ENCODE peak calls at places on chromosomes 11 and 22, in nine cellular contexts. D, Y, A, S, V, B, O, W and J are unnamed samples.

GRCh38 chr11:22703040-22703439 is 36.6 kb downstream of the GAS2 start:
- DNase-seq in D (no peak), Y (no peak), A (peak), S (peak), V (no peak), B (peak), O (peak), W (peak), J (no peak)

GRCh38 chr11:13055200-13055599 is 46.1 kb downstream of the RASSF10 start:
- DNase-seq in D (no peak), Y (no peak), A (no peak), S (no peak), V (no peak), B (no peak), O (no peak), W (no peak), J (no peak)

GRCh38 chr11:128667873-128668272 is 26.0 kb upstream of the FLI1 start:
- DNase-seq in D (no peak), Y (no peak), A (no peak), S (no peak), V (no peak), B (no peak), O (no peak), W (peak), J (no peak)

GRCh38 chr11:30370164-30370563 is 47.3 kb downstream of the ARL14EP start:
- DNase-seq in D (no peak), Y (no peak), A (no peak), S (no peak), V (no peak), B (no peak), O (no peak), W (no peak), J (no peak)

GRCh38 chr11:9053631-9054030 is 37.8 kb downstream of the SCUBE2 start:
- DNase-seq in D (no peak), Y (peak), A (peak), S (no peak), V (no peak), B (no peak), O (peak), W (peak), J (no peak)

GRCh38 chr22:39174498-39175120 is 22.1 kb upstream of the CBX7 start:
- DNase-seq in D (no peak), Y (peak), A (peak), S (peak), V (peak), B (no peak), O (peak), W (peak), J (no peak)

GRCh38 chr11:40337118-40337517 is 1122.3 kb downstream of the LRRC4C start:
- DNase-seq in D (no peak), Y (no peak), A (peak), S (peak), V (no peak), B (no peak), O (peak), W (peak), J (no peak)

GRCh38 chr22:46008291-46008690 is 31.3 kb upstream of the WNT7B start:
- DNase-seq in D (no peak), Y (no peak), A (no peak), S (no peak), V (no peak), B (no peak), O (peak), W (peak), J (no peak)

GRCh38 chr22:36573815-36574350 is 44.9 kb upstream of the EIF3D start:
- DNase-seq in D (no peak), Y (no peak), A (no peak), S (no peak), V (no peak), B (no peak), O (no peak), W (no peak), J (no peak)

GRCh38 chr22:42842658-42843370 is 14.3 kb downstream of the ARFGAP3 start:
- DNase-seq in D (no peak), Y (no peak), A (no peak), S (no peak), V (no peak), B (no peak), O (no peak), W (peak), J (no peak)

GRCh38 chr11:61903845-61904244 is 12.5 kb upstream of the FADS3 start:
- DNase-seq in D (no peak), Y (no peak), A (no peak), S (no peak), V (no peak), B (no peak), O (no peak), W (no peak), J (no peak)

GRCh38 chr22:22714600-22715361 is 70.4 kb downstream of the GGTLC2 start:
- DNase-seq in D (no peak), Y (no peak), A (no peak), S (no peak), V (no peak), B (no peak), O (no peak), W (no peak), J (no peak)

GRCh38 chr11:122664188-122664587 is 8.7 kb downstream of the UBASH3B start:
- DNase-seq in D (no peak), Y (no peak), A (no peak), S (no peak), V (no peak), B (no peak), O (no peak), W (peak), J (no peak)

GRCh38 chr11:101129203-101129943 is at the start of gene PGR:
- DNase-seq in D (no peak), Y (no peak), A (no peak), S (no peak), V (no peak), B (no peak), O (no peak), W (no peak), J (no peak)

GRCh38 chr11:79087957-79088318 is 352.9 kb downstream of the TENM4 start:
- DNase-seq in D (no peak), Y (no peak), A (peak), S (no peak), V (no peak), B (no peak), O (peak), W (peak), J (no peak)

GRCh38 chr11:2934057-2934550 is 4.9 kb upstream of the PHLDA2 start:
- DNase-seq in D (no peak), Y (no peak), A (no peak), S (no peak), V (no peak), B (no peak), O (no peak), W (no peak), J (no peak)

GRCh38 chr11:97794876-97795275 is 1225.9 kb upstream of the CNTN5 start:
- DNase-seq in D (no peak), Y (no peak), A (no peak), S (no peak), V (no peak), B (no peak), O (no peak), W (no peak), J (no peak)

GRCh38 chr11:31412946-31413345 is 43.3 kb downstream of the DNAJC24 start:
- DNase-seq in D (no peak), Y (no peak), A (peak), S (no peak), V (no peak), B (no peak), O (peak), W (peak), J (no peak)

GRCh38 chr11:70155386-70155785 is 47.7 kb upstream of the FADD start:
- DNase-seq in D (no peak), Y (no peak), A (no peak), S (no peak), V (no peak), B (no peak), O (no peak), W (no peak), J (no peak)

GRCh38 chr11:76823481-76824028 is 37.2 kb upstream of the ACER3 start:
- DNase-seq in D (no peak), Y (no peak), A (peak), S (peak), V (no peak), B (no peak), O (peak), W (peak), J (no peak)

GRCh38 chr11:128521697-128522062 is 65.7 kb downstream of the ETS1 start:
- DNase-seq in D (no peak), Y (no peak), A (no peak), S (no peak), V (no peak), B (no peak), O (no peak), W (no peak), J (no peak)

GRCh38 chr11:47179655-47179991 is 2.9 kb upstream of the ARFGAP2 start:
- DNase-seq in D (no peak), Y (no peak), A (peak), S (peak), V (peak), B (peak), O (peak), W (peak), J (no peak)

GRCh38 chr11:57460017-57460755 is at the start of gene RTN4RL2:
- DNase-seq in D (peak), Y (no peak), A (peak), S (peak), V (no peak), B (no peak), O (peak), W (peak), J (no peak)

GRCh38 chr22:19959043-19959586 is 17.5 kb upstream of the TXNRD2 start:
- DNase-seq in D (no peak), Y (no peak), A (peak), S (no peak), V (peak), B (no peak), O (peak), W (peak), J (no peak)

GRCh38 chr11:118180300-118180703 is 3.9 kb upstream of the SCN2B start:
- DNase-seq in D (no peak), Y (peak), A (peak), S (no peak), V (no peak), B (no peak), O (peak), W (peak), J (no peak)

GRCh38 chr11:76216536-76217326 is 10.4 kb upstream of the WNT11 start:
- DNase-seq in D (no peak), Y (no peak), A (no peak), S (no peak), V (no peak), B (no peak), O (no peak), W (peak), J (no peak)

GRCh38 chr11:134034496-134035381 is 34.1 kb upstream of the JAM3 start:
- DNase-seq in D (no peak), Y (no peak), A (no peak), S (no peak), V (peak), B (peak), O (no peak), W (peak), J (no peak)